ENCODE peak calls at places on chromosomes 3 and 15, in four cellular contexts. M is SW 1271; Y is activated CD4-positive, alpha-beta T cell treated with anti-CD3 and anti-CD28 coated beads, Interleukin-2, amount 50 U/mL, for 24 hours; Q is activated T-helper 1 cell treated with Interleukin-2 at 50 U/mL for 16 hours. I is an unnamed sample.

GRCh38 chr15:29686445-29687203 is 135.6 kb downstream of the TJP1 start:
- DNase-seq in Y (no peak), Q (no peak), M (no peak), I (no peak)

GRCh38 chr15:78906310-78906608 is 33.6 kb downstream of the MORF4L1 start:
- DNase-seq in Y (no peak), M (peak), Q (no peak), I (no peak)

GRCh38 chr3:174243194-174243593 is 615.9 kb upstream of the NAALADL2 start:
- DNase-seq in Q (no peak), M (no peak), Y (no peak), I (no peak)

GRCh38 chr15:77547801-77548607 is 84.7 kb downstream of the LINGO1 start:
- DNase-seq in Y (no peak), M (no peak), Q (no peak), I (no peak)

GRCh38 chr15:32668942-32669341 is 27.4 kb downstream of the SCG5 start:
- DNase-seq in Y (no peak), M (no peak), Q (no peak), I (no peak)

GRCh38 chr15:25182098-25182478 is 227.3 kb downstream of the SNRPN start:
- DNase-seq in M (no peak), Y (no peak), Q (no peak), I (no peak)

GRCh38 chr3:32198714-32199113 is 39.8 kb upstream of the CMTM8 start:
- DNase-seq in Q (no peak), Y (no peak), M (no peak), I (no peak)

GRCh38 chr3:11238057-11238456 is 34.1 kb upstream of the ATG7 start:
- DNase-seq in Y (no peak), M (peak), Q (no peak), I (no peak)

GRCh38 chr15:40944510-40945296 is 8.6 kb upstream of the CHAC1 start:
- DNase-seq in Y (no peak), Q (no peak), M (no peak), I (no peak)

GRCh38 chr3:164155386-164155785 is 922.9 kb downstream of the SI start:
- DNase-seq in Q (no peak), M (no peak), Y (no peak), I (no peak)

GRCh38 chr15:25712961-25713355 is 150.2 kb downstream of the ATP10A start:
- DNase-seq in Q (no peak), Y (no peak), M (no peak), I (no peak)

GRCh38 chr3:185880600-185880999 is 55.8 kb upstream of the IGF2BP2 start:
- DNase-seq in Q (no peak), Y (no peak), M (no peak), I (no peak)

GRCh38 chr15:70376929-70377691 is 279.4 kb upstream of the TLE3 start:
- DNase-seq in Y (no peak), Q (no peak), M (no peak), I (no peak)

GRCh38 chr3:74527566-74527965 is 86.9 kb downstream of the CNTN3 start:
- DNase-seq in Y (no peak), M (no peak), Q (no peak), I (no peak)

GRCh38 chr3:42936157-42936981 is 30.4 kb downstream of the ZNF662 start:
- DNase-seq in Y (no peak), M (no peak), Q (no peak), I (no peak)

GRCh38 chr3:37162501-37163245 is 11.7 kb downstream of the LRRFIP2 start:
- DNase-seq in Y (no peak), M (no peak), Q (no peak), I (no peak)

GRCh38 chr3:77042892-77043291 is 3.0 kb downstream of the ROBO2 start:
- DNase-seq in Q (no peak), Y (no peak), M (no peak), I (no peak)

GRCh38 chr3:71785594-71786472 is 885 bp upstream of the PROK2 start:
- DNase-seq in Y (no peak), Q (no peak), M (no peak), I (no peak)

GRCh38 chr3:195001961-195002861 is 268.7 kb downstream of the XXYLT1 start:
- DNase-seq in M (peak), Y (no peak), Q (no peak), I (no peak)

GRCh38 chr15:58957101-58957973 is 23.9 kb upstream of the SLTM start:
- DNase-seq in Q (peak), M (no peak), Y (peak), I (peak)

GRCh38 chr3:47890037-47890831 is 87.3 kb downstream of the DHX30 start:
- DNase-seq in Y (no peak), Q (no peak), M (no peak), I (no peak)

GRCh38 chr3:121592856-121593702 is at the start of gene FBXO40:
- DNase-seq in Q (no peak), Y (no peak), M (no peak), I (no peak)

GRCh38 chr15:80778964-80779657 is at the start of gene CEMIP:
- DNase-seq in Y (peak), Q (no peak), M (peak), I (no peak)

GRCh38 chr3:152346740-152347139 is 78.0 kb downstream of the MBNL1 start:
- DNase-seq in M (no peak), Q (no peak), Y (no peak), I (no peak)

I was measured in T-helper 22 cell.